ENCODE peak calls at places on chromosomes 12 and 14, in ten cellular contexts. R is tibial artery; E is progenitor cell of endocrine pancreas; M is endodermal cell; B is fibroblast of mammary gland; F is astrocyte of the cerebellum; I is stomach; D is activated CD8-positive, alpha-beta T cell treated with anti-CD3 and anti-CD28 coated beads for 36 hours; X is HFFc6; T is AG09319. G is an unnamed sample.

GRCh38 chr12:7154042-7154441 is 23.9 kb downstream of the CLSTN3 start:
- DNase-seq in M (no peak), T (no peak), X (no peak), D (no peak), F (no peak), B (no peak), E (no peak), R (no peak), I (no peak), G (no peak)

GRCh38 chr12:49956663-49957569 is 4.8 kb upstream of the AQP5 start:
- DNase-seq in D (no peak), T (no peak), B (no peak), I (no peak), M (no peak), E (no peak), X (no peak), F (no peak), R (no peak), G (no peak)

GRCh38 chr14:68800361-68800760 is 7.5 kb upstream of the ZFP36L1 start:
- DNase-seq in F (no peak), T (no peak), B (no peak), M (no peak), E (no peak), X (no peak), D (no peak), I (no peak), R (no peak), G (peak)

GRCh38 chr12:68469136-68469535 is 137.0 kb upstream of the MDM1 start:
- DNase-seq in I (no peak), E (no peak), M (no peak), T (no peak), X (no peak), R (no peak), B (no peak), F (no peak), D (no peak), G (no peak)

GRCh38 chr12:109088818-109089217 is 4.5 kb downstream of the ALKBH2 start:
- DNase-seq in D (no peak), E (no peak), R (no peak), X (no peak), F (no peak), B (peak), M (peak), I (no peak), T (no peak), G (no peak)

GRCh38 chr12:90287585-90287984 is 578.9 kb upstream of the ATP2B1 start:
- DNase-seq in D (no peak), T (no peak), F (no peak), M (no peak), R (no peak), X (no peak), B (peak), I (no peak), E (no peak), G (no peak)

GRCh38 chr14:104206281-104206904 is 68.0 kb downstream of the KIF26A start:
- DNase-seq in I (peak), B (no peak), M (peak), F (no peak), X (no peak), D (no peak), T (no peak), R (no peak), E (peak), G (no peak)

GRCh38 chr12:114408415-114408814 is 2.5 kb upstream of the TBX5 start:
- DNase-seq in R (no peak), T (no peak), B (no peak), M (peak), E (no peak), X (no peak), D (no peak), I (no peak), F (no peak), G (no peak)

GRCh38 chr12:106305376-106305775 is 2.8 kb downstream of the TCP11L2 start:
- DNase-seq in M (peak), B (no peak), T (no peak), R (no peak), X (no peak), E (no peak), D (no peak), I (no peak), F (no peak), G (no peak)

GRCh38 chr12:42103155-42103554 is 41.5 kb downstream of the GXYLT1 start:
- DNase-seq in F (no peak), T (no peak), D (no peak), B (no peak), M (no peak), R (no peak), E (no peak), I (no peak), X (no peak), G (no peak)

GRCh38 chr12:10128687-10129086 is 1.3 kb downstream of the CLEC7A start:
- DNase-seq in T (no peak), B (no peak), I (no peak), M (no peak), F (no peak), X (no peak), D (no peak), R (no peak), E (no peak), G (no peak)

GRCh38 chr12:119412811-119413794 is 78.6 kb downstream of the CCDC60 start:
- DNase-seq in E (peak), T (peak), R (peak), X (peak), I (peak), M (peak), F (peak), B (peak), D (peak), G (peak)

GRCh38 chr12:52178984-52179383 is 12.8 kb downstream of the KRT80 start:
- DNase-seq in D (no peak), M (no peak), F (no peak), R (no peak), T (no peak), I (no peak), X (no peak), B (no peak), E (no peak), G (no peak)

GRCh38 chr14:30069536-30069935 is 141.9 kb upstream of the PRKD1 start:
- DNase-seq in I (no peak), E (no peak), D (no peak), X (no peak), R (no peak), T (no peak), M (no peak), F (no peak), B (no peak), G (no peak)

GRCh38 chr12:115044073-115044472 is 360.1 kb upstream of the TBX3 start:
- DNase-seq in R (no peak), B (peak), X (no peak), D (no peak), M (no peak), I (no peak), T (no peak), E (no peak), F (no peak), G (no peak)

GRCh38 chr12:13147688-13148531 is 44.4 kb upstream of the GSG1 start:
- DNase-seq in R (no peak), T (no peak), E (no peak), D (no peak), X (no peak), M (peak), B (no peak), F (no peak), I (no peak), G (no peak)

GRCh38 chr12:13144266-13144828 is 40.9 kb upstream of the GSG1 start:
- DNase-seq in I (no peak), T (no peak), M (no peak), X (no peak), R (no peak), F (no peak), B (no peak), D (peak), E (no peak), G (no peak)

GRCh38 chr12:13152281-13152680 is 44.2 kb upstream of the EMP1 start:
- DNase-seq in T (no peak), M (no peak), D (no peak), E (no peak), X (no peak), I (no peak), F (no peak), B (peak), R (peak), G (no peak)

GRCh38 chr12:13146539-13146938 is 43.1 kb upstream of the GSG1 start:
- DNase-seq in B (peak), T (no peak), I (no peak), F (no peak), D (no peak), M (no peak), R (peak), E (no peak), X (no peak), G (no peak)

DNA sequence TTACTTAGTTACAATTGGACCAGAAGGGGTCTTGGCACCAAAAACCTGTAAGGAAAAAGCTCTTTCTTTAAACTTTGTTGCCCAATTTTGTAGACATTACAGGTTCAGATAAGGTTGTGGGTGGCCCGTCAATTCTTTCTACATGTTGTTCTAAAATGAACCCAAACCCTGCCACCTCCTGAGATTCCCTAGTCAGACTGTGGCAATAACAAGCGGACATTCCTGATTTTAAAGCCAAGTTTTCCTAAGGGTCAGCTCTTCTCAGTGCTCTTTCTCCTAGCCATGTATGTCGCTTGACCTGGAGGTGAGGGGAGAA is 45.0 kb upstream of the GSG1 start:
- DNase-seq in B (no peak), F (no peak), I (no peak), E (no peak), M (no peak), R (no peak), T (no peak), X (no peak), D (no peak), G (no peak)
- TF ChIP-seq CTCF in B (no peak), F (no peak), I (no peak), E (no peak), M (no peak), R (no peak), T (no peak), X (no peak), D (no peak), G (no peak)

GRCh38 chr12:74646831-74647230 is 109.2 kb downstream of the ATXN7L3B start:
- DNase-seq in E (no peak), F (peak), I (no peak), R (no peak), X (no peak), D (no peak), M (no peak), B (no peak), T (no peak), G (no peak)
- TF ChIP-seq CTCF in E (peak), F (peak), I (peak), R (no peak), X (no peak), D (no peak), M (peak), B (no peak), T (no peak), G (no peak)

GRCh38 chr12:47773062-47773857 is at the start of gene SLC48A1:
- DNase-seq in F (no peak), M (peak), E (peak), X (peak), R (no peak), B (peak), D (peak), T (no peak), I (peak), G (peak)
- TF ChIP-seq CTCF in F (peak), M (peak), E (peak), X (peak), R (peak), B (no peak), D (no peak), T (peak), I (no peak), G (peak)

GRCh38 chr14:84523746-84524145 is 1006.2 kb upstream of the FLRT2 start:
- DNase-seq in R (no peak), I (no peak), F (no peak), D (no peak), T (no peak), M (no peak), E (no peak), B (no peak), X (no peak), G (no peak)

GRCh38 chr14:84519836-84520235 is 1010.1 kb upstream of the FLRT2 start:
- DNase-seq in D (no peak), M (no peak), X (no peak), F (no peak), E (no peak), R (no peak), I (no peak), T (no peak), B (no peak), G (no peak)

DNA sequence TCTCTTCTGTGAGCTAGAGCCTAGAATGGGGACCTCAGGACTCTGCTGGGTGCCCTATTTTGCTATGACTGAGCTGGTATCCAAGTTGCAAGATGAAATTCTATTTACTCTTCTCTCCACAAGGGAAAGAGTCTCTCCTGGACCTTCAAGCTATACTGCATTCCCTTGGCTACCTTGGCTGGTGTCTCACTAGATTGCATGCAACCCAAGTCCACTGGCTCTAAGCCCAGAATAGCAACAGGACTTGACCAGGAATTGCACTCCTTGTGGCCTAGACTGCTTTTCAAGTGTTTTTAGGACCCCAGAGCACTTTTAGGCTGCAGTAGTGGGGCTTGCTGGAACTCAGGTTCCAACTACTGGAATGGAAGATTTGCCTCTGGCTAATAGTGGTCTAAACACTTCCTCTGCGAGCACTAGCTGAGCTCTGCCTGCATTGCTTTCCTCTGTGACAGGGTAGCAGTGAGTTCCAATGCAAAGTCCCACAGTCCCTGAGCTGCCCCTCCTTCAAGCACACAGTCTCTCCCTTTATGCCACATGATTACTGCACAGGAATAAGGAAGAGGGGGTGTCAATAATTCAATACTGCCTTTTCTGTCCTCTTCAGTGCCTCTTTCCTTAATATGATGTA is 1009.1 kb upstream of the FLRT2 start:
- DNase-seq in R (no peak), B (no peak), I (no peak), E (no peak), X (no peak), M (no peak), T (no peak), F (peak), D (no peak), G (no peak)
- TF ChIP-seq CTCF in R (no peak), B (no peak), I (no peak), E (no peak), X (no peak), M (no peak), T (no peak), F (no peak), D (no peak), G (no peak)